ENCODE peak calls at places on chromosomes 5 and 9, in five cellular contexts. O is GM12891, C is lower lobe of right lung, I is KBM-7, Q is GM03348. Z is an unnamed sample.
A peak's percentile ranks its signal among the peaks of the same experiment; 100 is the strongest.

GRCh38 chr9:137511758-137512463 is 38.3 kb downstream of the PNPLA7 start:
- DNase-seq in Q (no peak), O (no peak), I (no peak), C (no peak), Z (no peak)

GRCh38 chr5:169905017-169905416 is 75.3 kb downstream of the INSYN2B start:
- DNase-seq in O (no peak), I (no peak), C (no peak), Q (no peak), Z (no peak)

GRCh38 chr9:4238522-4238921 is 61.3 kb downstream of the GLIS3 start:
- DNase-seq in O (no peak), C (no peak), Q (peak; percentile 50), I (no peak), Z (peak; percentile 68)

GRCh38 chr9:103304797-103305196 is 309.7 kb downstream of the CYLC2 start:
- DNase-seq in Q (no peak), O (no peak), I (no peak), C (no peak), Z (no peak)

GRCh38 chr5:110916373-110917049 is 155.0 kb upstream of the TSLP start:
- DNase-seq in Q (peak; percentile 75), I (peak; percentile 16), O (no peak), C (no peak), Z (peak; percentile 61)

GRCh38 chr5:14298126-14298847 is 155.1 kb downstream of the TRIO start:
- DNase-seq in Q (peak; percentile 44), I (no peak), C (no peak), O (no peak), Z (peak; percentile 50)

GRCh38 chr5:73764996-73765395 is 139.0 kb downstream of the ARHGEF28 start:
- DNase-seq in I (no peak), Q (no peak), C (no peak), O (no peak), Z (no peak)

GRCh38 chr5:133265720-133266575 is 214.1 kb downstream of the HSPA4 start:
- DNase-seq in I (no peak), C (no peak), O (no peak), Q (no peak), Z (no peak)

GRCh38 chr9:111095423-111095822 is 57.2 kb upstream of the LPAR1 start:
- DNase-seq in C (no peak), Q (no peak), O (no peak), I (no peak), Z (no peak)

GRCh38 chr9:12748016-12748415 is 26.8 kb upstream of the LURAP1L start:
- DNase-seq in C (no peak), O (no peak), Q (peak; percentile 22), I (no peak), Z (peak; percentile 53)

GRCh38 chr5:127203818-127204217 is 86.8 kb upstream of the MEGF10 start:
- DNase-seq in I (peak; percentile 80), Q (peak; percentile 11), O (no peak), C (no peak), Z (no peak)

GRCh38 chr5:5643481-5643880 is 221.0 kb downstream of the ICE1 start:
- DNase-seq in Q (no peak), O (no peak), C (no peak), I (no peak), Z (no peak)

GRCh38 chr5:66603164-66603563 is 7.0 kb downstream of the MAST4 start:
- DNase-seq in I (no peak), C (no peak), Q (no peak), O (no peak), Z (no peak)

GRCh38 chr5:171509467-171509866 is 90.0 kb downstream of the FGF18 start:
- DNase-seq in Q (no peak), I (no peak), O (no peak), C (no peak), Z (no peak)

GRCh38 chr5:110442856-110443255 is 283.6 kb downstream of the TMEM232 start:
- DNase-seq in C (no peak), I (no peak), Q (no peak), O (no peak), Z (no peak)

GRCh38 chr9:77015291-77016048 is 4.0 kb upstream of the FOXB2 start:
- DNase-seq in O (no peak), I (no peak), C (no peak), Q (no peak), Z (no peak)

GRCh38 chr9:88657893-88658292 is 122.9 kb downstream of the NXNL2 start:
- DNase-seq in I (no peak), C (no peak), Q (no peak), O (no peak), Z (no peak)

GRCh38 chr9:76374702-76375543 is 19.3 kb downstream of the RFK start:
- DNase-seq in O (no peak), C (peak; percentile 67), Q (peak; percentile 78), I (no peak), Z (peak; percentile 87)

GRCh38 chr5:124888622-124889521 is 142.4 kb upstream of the ZNF608 start:
- DNase-seq in I (no peak), C (no peak), Q (no peak), O (no peak), Z (no peak)

GRCh38 chr5:95631991-95632675 is 12.2 kb downstream of the GPR150 start:
- DNase-seq in O (no peak), Q (peak; percentile 12), C (no peak), I (peak; percentile 51), Z (peak; percentile 19)

GRCh38 chr9:110579763-110580255 is 268 bp upstream of the SVEP1 start:
- DNase-seq in I (no peak), Q (peak; percentile 86), O (no peak), C (no peak), Z (peak; percentile 67)

GRCh38 chr5:115815006-115815692 is 1.3 kb downstream of the CDO1 start:
- DNase-seq in C (no peak), I (no peak), O (no peak), Q (no peak), Z (no peak)

GRCh38 chr9:76521906-76522305 is 62.9 kb downstream of the GCNT1 start:
- DNase-seq in I (no peak), Q (no peak), O (no peak), C (no peak), Z (no peak)

GRCh38 chr9:136840140-136840876 is 2.0 kb upstream of the AJM1 start:
- DNase-seq in Q (no peak), I (no peak), C (no peak), O (no peak), Z (no peak)

GRCh38 chr9:33861917-33862453 is 45.0 kb downstream of the UBE2R2 start:
- DNase-seq in O (no peak), C (no peak), Q (no peak), I (no peak), Z (no peak)